ENCODE peak calls at places on chromosomes 7 and 10, in eight cellular contexts. One of them, this sample, is unnamed.

GRCh38 chr10:131697461-131698128 is 203.2 kb upstream of the PPP2R2D start:
- DNase-seq in foreskin fibroblast: no peak
- DNase-seq in activated naive CD4-positive, alpha-beta T cell: no peak
- DNase-seq in stimulated activated CD8-positive, alpha-beta memory T cell treated with anti-CD3 and anti-CD28 coated beads, Interleukin-15, amount 100 ng/mL, for 24 hours: no peak
- DNase-seq in MV-4-11: no peak
- DNase-seq in NCI-H1105: no peak
- DNase-seq in naive thymus-derived CD8-positive, alpha-beta T cell: no peak
- DNase-seq in H9: peak; percentile 12
- DNase-seq in this sample: no peak

GRCh38 chr10:22606164-22606614 is 108.2 kb downstream of the PIP4K2A start:
- DNase-seq in foreskin fibroblast: no peak
- DNase-seq in activated naive CD4-positive, alpha-beta T cell: no peak
- DNase-seq in stimulated activated CD8-positive, alpha-beta memory T cell treated with anti-CD3 and anti-CD28 coated beads, Interleukin-15, amount 100 ng/mL, for 24 hours: no peak
- DNase-seq in MV-4-11: peak; percentile 90
- DNase-seq in NCI-H1105: no peak
- DNase-seq in naive thymus-derived CD8-positive, alpha-beta T cell: no peak
- DNase-seq in H9: no peak
- DNase-seq in this sample: no peak

GRCh38 chr7:34361663-34362250 is 296.3 kb upstream of the NPSR1 start:
- DNase-seq in foreskin fibroblast: no peak
- DNase-seq in activated naive CD4-positive, alpha-beta T cell: no peak
- DNase-seq in stimulated activated CD8-positive, alpha-beta memory T cell treated with anti-CD3 and anti-CD28 coated beads, Interleukin-15, amount 100 ng/mL, for 24 hours: no peak
- DNase-seq in MV-4-11: no peak
- DNase-seq in NCI-H1105: no peak
- DNase-seq in naive thymus-derived CD8-positive, alpha-beta T cell: no peak
- DNase-seq in H9: no peak
- DNase-seq in this sample: no peak

GRCh38 chr7:123425246-123425645 is 109.1 kb downstream of the IQUB start:
- DNase-seq in foreskin fibroblast: no peak
- DNase-seq in activated naive CD4-positive, alpha-beta T cell: no peak
- DNase-seq in stimulated activated CD8-positive, alpha-beta memory T cell treated with anti-CD3 and anti-CD28 coated beads, Interleukin-15, amount 100 ng/mL, for 24 hours: no peak
- DNase-seq in MV-4-11: no peak
- DNase-seq in NCI-H1105: no peak
- DNase-seq in naive thymus-derived CD8-positive, alpha-beta T cell: no peak
- DNase-seq in H9: no peak
- DNase-seq in this sample: no peak

GRCh38 chr7:50607524-50608125 is 42.4 kb upstream of the DDC start:
- DNase-seq in foreskin fibroblast: no peak
- DNase-seq in activated naive CD4-positive, alpha-beta T cell: no peak
- DNase-seq in stimulated activated CD8-positive, alpha-beta memory T cell treated with anti-CD3 and anti-CD28 coated beads, Interleukin-15, amount 100 ng/mL, for 24 hours: no peak
- DNase-seq in MV-4-11: no peak
- DNase-seq in NCI-H1105: no peak
- DNase-seq in naive thymus-derived CD8-positive, alpha-beta T cell: no peak
- DNase-seq in H9: no peak
- DNase-seq in this sample: no peak

GRCh38 chr10:22053048-22053447 is 49.5 kb upstream of the DNAJC1 start:
- DNase-seq in foreskin fibroblast: no peak
- DNase-seq in activated naive CD4-positive, alpha-beta T cell: no peak
- DNase-seq in stimulated activated CD8-positive, alpha-beta memory T cell treated with anti-CD3 and anti-CD28 coated beads, Interleukin-15, amount 100 ng/mL, for 24 hours: no peak
- DNase-seq in MV-4-11: no peak
- DNase-seq in NCI-H1105: no peak
- DNase-seq in naive thymus-derived CD8-positive, alpha-beta T cell: no peak
- DNase-seq in H9: no peak
- DNase-seq in this sample: no peak

GRCh38 chr7:20331231-20331880 is 656 bp downstream of the ITGB8 start:
- DNase-seq in foreskin fibroblast: no peak
- DNase-seq in activated naive CD4-positive, alpha-beta T cell: peak; percentile 2
- DNase-seq in stimulated activated CD8-positive, alpha-beta memory T cell treated with anti-CD3 and anti-CD28 coated beads, Interleukin-15, amount 100 ng/mL, for 24 hours: no peak
- DNase-seq in MV-4-11: no peak
- DNase-seq in NCI-H1105: peak; percentile 41
- DNase-seq in naive thymus-derived CD8-positive, alpha-beta T cell: no peak
- DNase-seq in H9: peak; percentile 65
- DNase-seq in this sample: peak; percentile 65

GRCh38 chr7:106021211-106022067 is 58.4 kb downstream of the CDHR3 start:
- DNase-seq in foreskin fibroblast: no peak
- DNase-seq in activated naive CD4-positive, alpha-beta T cell: no peak
- DNase-seq in stimulated activated CD8-positive, alpha-beta memory T cell treated with anti-CD3 and anti-CD28 coated beads, Interleukin-15, amount 100 ng/mL, for 24 hours: no peak
- DNase-seq in MV-4-11: no peak
- DNase-seq in NCI-H1105: no peak
- DNase-seq in naive thymus-derived CD8-positive, alpha-beta T cell: no peak
- DNase-seq in H9: no peak
- DNase-seq in this sample: peak; percentile 89

GRCh38 chr10:124916098-124916584 is 25.8 kb upstream of the ZRANB1 start:
- DNase-seq in foreskin fibroblast: no peak
- DNase-seq in activated naive CD4-positive, alpha-beta T cell: no peak
- DNase-seq in stimulated activated CD8-positive, alpha-beta memory T cell treated with anti-CD3 and anti-CD28 coated beads, Interleukin-15, amount 100 ng/mL, for 24 hours: no peak
- DNase-seq in MV-4-11: no peak
- DNase-seq in NCI-H1105: no peak
- DNase-seq in naive thymus-derived CD8-positive, alpha-beta T cell: no peak
- DNase-seq in H9: no peak
- DNase-seq in this sample: no peak

GRCh38 chr7:108576110-108576509 is 6.4 kb downstream of the DNAJB9 start:
- DNase-seq in foreskin fibroblast: no peak
- DNase-seq in activated naive CD4-positive, alpha-beta T cell: no peak
- DNase-seq in stimulated activated CD8-positive, alpha-beta memory T cell treated with anti-CD3 and anti-CD28 coated beads, Interleukin-15, amount 100 ng/mL, for 24 hours: no peak
- DNase-seq in MV-4-11: no peak
- DNase-seq in NCI-H1105: no peak
- DNase-seq in naive thymus-derived CD8-positive, alpha-beta T cell: no peak
- DNase-seq in H9: no peak
- DNase-seq in this sample: no peak

GRCh38 chr10:111546216-111546615 is 469.4 kb downstream of the ADRA2A start:
- DNase-seq in foreskin fibroblast: no peak
- DNase-seq in activated naive CD4-positive, alpha-beta T cell: no peak
- DNase-seq in stimulated activated CD8-positive, alpha-beta memory T cell treated with anti-CD3 and anti-CD28 coated beads, Interleukin-15, amount 100 ng/mL, for 24 hours: no peak
- DNase-seq in MV-4-11: no peak
- DNase-seq in NCI-H1105: no peak
- DNase-seq in naive thymus-derived CD8-positive, alpha-beta T cell: no peak
- DNase-seq in H9: no peak
- DNase-seq in this sample: no peak

GRCh38 chr10:88974446-88975376 is 15.9 kb upstream of the FAS start:
- DNase-seq in foreskin fibroblast: no peak
- DNase-seq in activated naive CD4-positive, alpha-beta T cell: no peak
- DNase-seq in stimulated activated CD8-positive, alpha-beta memory T cell treated with anti-CD3 and anti-CD28 coated beads, Interleukin-15, amount 100 ng/mL, for 24 hours: no peak
- DNase-seq in MV-4-11: no peak
- DNase-seq in NCI-H1105: no peak
- DNase-seq in naive thymus-derived CD8-positive, alpha-beta T cell: no peak
- DNase-seq in H9: no peak
- DNase-seq in this sample: no peak

GRCh38 chr10:34808789-34809745 is 6.0 kb downstream of the PARD3 start:
- DNase-seq in foreskin fibroblast: no peak
- DNase-seq in activated naive CD4-positive, alpha-beta T cell: no peak
- DNase-seq in stimulated activated CD8-positive, alpha-beta memory T cell treated with anti-CD3 and anti-CD28 coated beads, Interleukin-15, amount 100 ng/mL, for 24 hours: no peak
- DNase-seq in MV-4-11: no peak
- DNase-seq in NCI-H1105: peak; percentile 37
- DNase-seq in naive thymus-derived CD8-positive, alpha-beta T cell: no peak
- DNase-seq in H9: peak; percentile 67
- DNase-seq in this sample: peak; percentile 70

GRCh38 chr10:78417425-78418370 is 384.0 kb downstream of the RPS24 start:
- DNase-seq in foreskin fibroblast: no peak
- DNase-seq in activated naive CD4-positive, alpha-beta T cell: no peak
- DNase-seq in stimulated activated CD8-positive, alpha-beta memory T cell treated with anti-CD3 and anti-CD28 coated beads, Interleukin-15, amount 100 ng/mL, for 24 hours: no peak
- DNase-seq in MV-4-11: no peak
- DNase-seq in NCI-H1105: no peak
- DNase-seq in naive thymus-derived CD8-positive, alpha-beta T cell: no peak
- DNase-seq in H9: peak; percentile 20
- DNase-seq in this sample: no peak

GRCh38 chr10:3741688-3742461 is 43.1 kb downstream of the KLF6 start:
- DNase-seq in foreskin fibroblast: no peak
- DNase-seq in activated naive CD4-positive, alpha-beta T cell: no peak
- DNase-seq in stimulated activated CD8-positive, alpha-beta memory T cell treated with anti-CD3 and anti-CD28 coated beads, Interleukin-15, amount 100 ng/mL, for 24 hours: no peak
- DNase-seq in MV-4-11: peak; percentile 20
- DNase-seq in NCI-H1105: no peak
- DNase-seq in naive thymus-derived CD8-positive, alpha-beta T cell: no peak
- DNase-seq in H9: no peak
- DNase-seq in this sample: no peak

GRCh38 chr10:102113956-102114857 is 6.0 kb downstream of the LDB1 start:
- DNase-seq in foreskin fibroblast: no peak
- DNase-seq in activated naive CD4-positive, alpha-beta T cell: no peak
- DNase-seq in stimulated activated CD8-positive, alpha-beta memory T cell treated with anti-CD3 and anti-CD28 coated beads, Interleukin-15, amount 100 ng/mL, for 24 hours: no peak
- DNase-seq in MV-4-11: no peak
- DNase-seq in NCI-H1105: no peak
- DNase-seq in naive thymus-derived CD8-positive, alpha-beta T cell: no peak
- DNase-seq in H9: peak; percentile 38
- DNase-seq in this sample: peak; percentile 6

GRCh38 chr10:75012471-75012870 is 99.0 kb upstream of the SAMD8 start:
- DNase-seq in foreskin fibroblast: no peak
- DNase-seq in activated naive CD4-positive, alpha-beta T cell: no peak
- DNase-seq in stimulated activated CD8-positive, alpha-beta memory T cell treated with anti-CD3 and anti-CD28 coated beads, Interleukin-15, amount 100 ng/mL, for 24 hours: no peak
- DNase-seq in MV-4-11: no peak
- DNase-seq in NCI-H1105: no peak
- DNase-seq in naive thymus-derived CD8-positive, alpha-beta T cell: no peak
- DNase-seq in H9: no peak
- DNase-seq in this sample: no peak

GRCh38 chr10:131253931-131254865 is 57.3 kb downstream of the TCERG1L start:
- DNase-seq in foreskin fibroblast: no peak
- DNase-seq in activated naive CD4-positive, alpha-beta T cell: no peak
- DNase-seq in stimulated activated CD8-positive, alpha-beta memory T cell treated with anti-CD3 and anti-CD28 coated beads, Interleukin-15, amount 100 ng/mL, for 24 hours: no peak
- DNase-seq in MV-4-11: no peak
- DNase-seq in NCI-H1105: no peak
- DNase-seq in naive thymus-derived CD8-positive, alpha-beta T cell: no peak
- DNase-seq in H9: no peak
- DNase-seq in this sample: no peak

This sample was measured in NCI-H345.